ENCODE peak calls at places on chromosomes 16 and 17, in six cellular contexts. H is K562, Q is HCT116, U is H1, S is GM12878, C is HepG2. B is an unnamed sample.

GRCh38 chr17:27802033-27802432 is 1.7 kb upstream of the NOS2 start:
- DNase-seq in Q (no peak), U (no peak), H (no peak), S (no peak), C (no peak), B (no peak)

GRCh38 chr16:28324235-28324886 is 32.0 kb downstream of the SBK1 start:
- DNase-seq in H (no peak), C (peak; percentile 88), S (no peak), U (no peak), Q (no peak), B (no peak)

GRCh38 chr17:74820037-74820436 is 39.6 kb downstream of the GRIN2C start:
- DNase-seq in C (no peak), H (no peak), S (no peak), Q (no peak), U (no peak), B (no peak)

GRCh38 chr16:24929409-24929808 is 83.6 kb downstream of the SLC5A11 start:
- DNase-seq in S (no peak), Q (no peak), C (no peak), U (no peak), H (no peak), B (no peak)

GRCh38 chr16:3214904-3215600 is 19.9 kb downstream of the ZNF200 start:
- DNase-seq in Q (no peak), U (no peak), H (no peak), S (no peak), C (no peak), B (no peak)

GRCh38 chr17:78748730-78749317 is 33.2 kb downstream of the CYTH1 start:
- DNase-seq in U (no peak), C (peak; percentile 83), S (peak; percentile 74), Q (no peak), H (peak; percentile 67), B (no peak)

GRCh38 chr16:10835281-10835931 is 16.8 kb upstream of the TVP23A start:
- DNase-seq in H (no peak), U (no peak), C (no peak), S (peak; percentile 84), Q (no peak), B (no peak)

GRCh38 chr17:41751288-41751687 is 16.8 kb upstream of the HAP1 start:
- DNase-seq in S (no peak), U (no peak), H (no peak), C (no peak), Q (no peak), B (no peak)

GRCh38 chr17:81256616-81257015 is 17.5 kb downstream of the NDUFAF8 start:
- DNase-seq in U (no peak), Q (no peak), S (no peak), H (no peak), C (no peak), B (no peak)

GRCh38 chr16:64131423-64131822 is 990.4 kb downstream of the CDH11 start:
- DNase-seq in Q (no peak), C (no peak), U (no peak), H (no peak), S (no peak), B (no peak)

GRCh38 chr16:50708373-50709060 is 15.1 kb downstream of the NOD2 start:
- DNase-seq in U (no peak), H (no peak), Q (no peak), C (no peak), S (no peak), B (no peak)

GRCh38 chr16:24943471-24943870 is 71.7 kb downstream of the ARHGAP17 start:
- DNase-seq in H (no peak), S (no peak), Q (no peak), C (no peak), U (no peak), B (no peak)

DNA sequence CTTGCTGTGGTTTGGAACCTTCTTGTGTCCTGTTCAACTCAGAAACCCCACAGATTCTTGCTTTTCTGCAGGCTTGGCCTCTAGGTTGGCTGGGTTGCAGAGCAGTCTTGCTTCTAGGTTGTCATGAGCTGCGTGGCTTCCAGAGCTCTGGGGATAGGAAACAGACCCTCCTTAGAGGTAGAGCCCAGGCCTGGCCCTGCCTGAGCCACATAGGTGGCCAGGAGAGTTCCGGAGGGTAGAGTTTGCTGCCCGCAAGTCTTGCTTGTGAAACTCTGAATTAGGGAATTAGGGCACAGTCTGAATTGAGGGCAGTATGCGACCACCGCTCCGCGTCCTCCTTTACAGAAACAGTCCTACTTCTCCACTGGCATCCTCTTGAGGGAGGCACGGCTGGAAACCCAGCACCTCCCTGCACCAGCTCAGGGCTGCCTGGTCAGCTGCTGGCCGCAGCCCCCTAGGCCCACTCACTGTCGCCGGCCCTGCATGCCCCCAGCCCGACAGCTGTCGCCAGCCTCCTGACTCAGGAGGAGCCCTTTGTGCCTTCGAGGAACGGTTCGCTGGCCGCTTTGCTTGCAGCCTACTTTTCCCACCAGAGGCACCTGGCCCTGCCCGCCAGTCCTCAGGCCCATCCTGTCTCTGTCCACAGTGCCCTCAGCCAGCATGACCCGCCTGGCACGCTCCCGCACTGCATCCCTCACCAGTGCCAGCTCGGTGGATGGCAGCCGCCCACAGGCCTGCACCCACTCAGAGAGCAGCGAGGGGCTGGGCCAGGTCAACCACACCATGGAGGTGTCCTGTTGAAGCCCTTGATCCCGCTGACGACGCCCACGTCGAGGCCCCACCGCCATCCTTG is 4.3 kb upstream of the SETD6 start:
- DNase-seq in U (no peak), S (no peak), H (no peak), Q (no peak), C (no peak), B (no peak)
- TF ChIP-seq ZNF274 in U (no peak), S (no peak), H (no peak), Q (no peak), C (no peak), B (no peak)

DNA sequence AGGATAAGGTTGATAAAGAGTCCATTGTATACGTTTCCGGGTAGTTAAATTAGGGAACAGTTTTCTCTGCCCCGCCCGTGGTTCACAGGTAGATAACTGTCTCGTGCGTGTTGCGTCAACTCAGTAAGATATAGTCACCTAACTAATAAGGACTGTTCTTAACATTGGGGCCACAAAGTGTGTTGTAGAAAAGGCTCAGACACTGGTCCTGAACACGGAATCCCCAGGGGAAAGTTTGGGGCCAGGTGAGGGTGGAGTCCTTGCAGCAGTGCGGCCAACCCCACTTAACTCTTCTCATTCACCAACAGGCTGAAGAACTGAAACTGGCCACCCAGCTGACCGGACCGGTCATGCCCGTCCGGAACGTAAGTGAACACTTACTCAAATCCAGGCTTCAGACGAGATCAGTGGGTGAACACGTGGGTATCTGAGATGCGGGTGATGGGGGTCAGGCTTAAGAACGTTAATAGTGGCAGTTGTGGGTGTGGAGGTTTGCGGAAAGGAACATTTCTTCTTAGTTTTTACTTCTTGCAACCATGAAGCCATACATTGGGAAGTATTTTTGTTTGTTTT is 1.6 kb downstream of the RPL13 start:
- DNase-seq in Q (no peak), C (no peak), S (no peak), U (no peak), H (peak; percentile 58), B (no peak)
- H3K4me1 ChIP-seq in Q (peaks cover 78% of the 10 kb centered on the region), C (peaks cover 72% of the 10 kb centered on the region), S (peaks cover 25% of the 10 kb centered on the region), U (peaks cover 5% of the 10 kb centered on the region), H (peaks cover 41% of the 10 kb centered on the region), B (peaks cover 15% of the 10 kb centered on the region)

DNA sequence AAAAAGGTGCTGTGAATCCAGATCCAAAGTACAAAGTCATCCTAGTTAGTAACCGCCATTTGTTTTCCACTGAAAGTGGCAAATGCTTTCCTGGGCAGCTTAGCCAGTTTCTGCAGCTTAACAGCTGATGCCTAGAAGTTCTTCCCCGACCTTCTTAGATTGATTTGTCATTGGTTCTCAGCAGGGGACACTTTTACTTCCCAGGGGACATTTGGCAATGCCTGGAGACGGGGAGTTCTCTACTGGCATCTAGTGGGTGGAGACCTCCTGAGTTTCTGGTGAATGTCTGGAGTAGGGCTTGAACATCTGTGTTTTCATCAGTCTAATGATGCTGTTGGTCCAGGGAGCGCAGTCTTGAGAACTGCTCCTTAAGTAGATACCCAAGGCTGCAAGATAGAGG is 7.6 kb downstream of the DNAJA3 start:
- DNase-seq in U (no peak), Q (no peak), H (peak; percentile 46), S (no peak), C (no peak), B (no peak)
- H3K9me3 ChIP-seq in U (no peaks in the 10 kb centered on the region), Q (no peaks in the 10 kb centered on the region), H (no peaks in the 10 kb centered on the region), S (no peaks in the 10 kb centered on the region), C (no peaks in the 10 kb centered on the region), B (no peaks in the 10 kb centered on the region)

GRCh38 chr16:77555781-77556180 is 120.9 kb upstream of the ADAMTS18 start:
- DNase-seq in U (no peak), S (no peak), Q (no peak), C (no peak), H (no peak), B (no peak)
- TF ChIP-seq ZNF274 in U (no peak), S (no peak), Q (no peak), C (no peak), H (no peak), B (no peak)

GRCh38 chr16:57188711-57189002 is 2.5 kb downstream of the RSPRY1 start:
- DNase-seq in Q (no peak), S (no peak), U (no peak), H (no peak), C (no peak), B (no peak)
- H3K4me1 ChIP-seq in Q (peaks cover 29% of the 10 kb centered on the region), S (peaks cover 12% of the 10 kb centered on the region), U (peaks cover 7% of the 10 kb centered on the region), H (peaks cover 6% of the 10 kb centered on the region), C (peaks cover 64% of the 10 kb centered on the region), B (no peaks in the 10 kb centered on the region)

GRCh38 chr17:21294321-21295035 is 10.0 kb downstream of the MAP2K3 start:
- DNase-seq in H (peak; percentile 61), S (no peak), C (no peak), Q (no peak), U (no peak), B (no peak)

GRCh38 chr17:21293846-21294240 is 9.3 kb downstream of the MAP2K3 start:
- DNase-seq in H (no peak), S (no peak), Q (no peak), C (no peak), U (no peak), B (no peak)

GRCh38 chr17:21296097-21297025 is 11.8 kb downstream of the MAP2K3 start:
- DNase-seq in C (no peak), Q (no peak), U (no peak), H (peak; percentile 81), S (no peak), B (no peak)

GRCh38 chr17:21297026-21297520 is 12.6 kb downstream of the MAP2K3 start:
- DNase-seq in C (no peak), U (no peak), Q (no peak), H (no peak), S (no peak), B (no peak)

GRCh38 chr17:21295036-21295952 is 10.8 kb downstream of the MAP2K3 start:
- DNase-seq in Q (no peak), H (peak; percentile 7), S (no peak), C (no peak), U (no peak), B (no peak)
- H3K9me3 ChIP-seq in Q (peaks cover 3% of the 10 kb centered on the region), H (no peaks in the 10 kb centered on the region), S (no peaks in the 10 kb centered on the region), C (no peaks in the 10 kb centered on the region), U (peaks cover 34% of the 10 kb centered on the region), B (no peaks in the 10 kb centered on the region)

GRCh38 chr17:40122944-40123810 is 1.4 kb downstream of the MSL1 start:
- DNase-seq in C (no peak), S (no peak), U (no peak), H (peak; percentile 72), Q (no peak), B (no peak)
- TF ChIP-seq ZNF274 in C (no peak), S (no peak), U (no peak), H (no peak), Q (no peak), B (no peak)

B was measured in NT2/D1.